ENCODE peak calls at places on chromosomes 2 and 18, in five cellular contexts. D is omental fat pad; J is activated naive CD8-positive, alpha-beta T cell treated with anti-CD3 and anti-CD28 coated beads, Interleukin-2, amount 10 ng/mL, durations not matched to agents 7 days and 5 days; Z is AG04449; U is ELR. M is an unnamed sample.

GRCh38 chr2:136101042-136101441 is 16.9 kb downstream of the CXCR4 start:
- DNase-seq in Z (no peak), U (no peak), D (no peak), J (no peak), M (no peak)

GRCh38 chr18:26322892-26323653 is 96.8 kb downstream of the TAF4B start:
- DNase-seq in U (peak), Z (no peak), D (no peak), J (no peak), M (no peak)

GRCh38 chr18:48138660-48139426 is 208.4 kb upstream of the SMAD2 start:
- DNase-seq in U (no peak), J (no peak), D (no peak), Z (no peak), M (no peak)

GRCh38 chr2:20304411-20304810 is 46.2 kb downstream of the PUM2 start:
- DNase-seq in U (peak), Z (peak), J (no peak), D (no peak), M (no peak)

GRCh38 chr2:232460171-232460570 is 4.2 kb downstream of the ALPI start:
- DNase-seq in U (no peak), Z (no peak), D (no peak), J (no peak), M (no peak)

GRCh38 chr18:10329116-10329515 is 125.3 kb upstream of the APCDD1 start:
- DNase-seq in Z (no peak), J (no peak), U (no peak), D (no peak), M (no peak)

GRCh38 chr2:240599141-240599583 is 12.6 kb downstream of the CAPN10 start:
- DNase-seq in Z (no peak), U (no peak), D (no peak), J (no peak), M (no peak)

GRCh38 chr18:49273201-49273880 is 187.1 kb downstream of the DYM start:
- DNase-seq in U (no peak), Z (no peak), J (no peak), D (no peak), M (no peak)

GRCh38 chr2:227374158-227374557 is 4.9 kb downstream of the TM4SF20 start:
- DNase-seq in J (no peak), D (no peak), Z (no peak), U (no peak), M (no peak)

GRCh38 chr2:99317156-99317872 is 16.3 kb upstream of the LYG1 start:
- DNase-seq in J (no peak), D (no peak), Z (no peak), U (no peak), M (no peak)

GRCh38 chr2:211045025-211045424 is 488.6 kb downstream of the CPS1 start:
- DNase-seq in Z (no peak), D (no peak), U (no peak), J (no peak), M (no peak)

GRCh38 chr2:11738589-11739436 is 7.6 kb upstream of the LPIN1 start:
- DNase-seq in D (peak), U (peak), J (peak), Z (no peak), M (no peak)

GRCh38 chr2:196249860-196250259 is 78.5 kb upstream of the STK17B start:
- DNase-seq in U (peak), J (no peak), Z (no peak), D (no peak), M (no peak)

GRCh38 chr2:77296791-77297190 is 225.4 kb downstream of the LRRTM4 start:
- DNase-seq in J (no peak), U (no peak), Z (no peak), D (no peak), M (no peak)

GRCh38 chr18:31680836-31681568 is 3.4 kb downstream of the B4GALT6 start:
- DNase-seq in Z (no peak), D (no peak), U (no peak), J (no peak), M (no peak)

GRCh38 chr18:35407871-35408481 is 30.8 kb upstream of the ZNF396 start:
- DNase-seq in Z (no peak), D (no peak), J (no peak), U (peak), M (peak)

GRCh38 chr2:64644240-64645013 is 9.3 kb downstream of the SERTAD2 start:
- DNase-seq in Z (no peak), U (peak), J (peak), D (peak), M (peak)

GRCh38 chr2:44949329-44950151 is 8.0 kb downstream of the SIX3 start:
- DNase-seq in D (no peak), U (no peak), Z (no peak), J (no peak), M (no peak)

GRCh38 chr2:232997749-232998665 is 15.0 kb downstream of the NGEF start:
- DNase-seq in Z (no peak), U (no peak), J (no peak), D (no peak), M (no peak)

GRCh38 chr2:10814142-10814541 is 1.6 kb upstream of the PDIA6 start:
- DNase-seq in U (no peak), J (no peak), D (no peak), Z (no peak), M (no peak)

GRCh38 chr2:149428783-149429182 is 98.4 kb downstream of the LYPD6 start:
- DNase-seq in U (no peak), J (no peak), D (no peak), Z (no peak), M (no peak)

GRCh38 chr2:133642831-133643230 is 74.6 kb upstream of the NCKAP5 start:
- DNase-seq in D (no peak), U (no peak), J (no peak), Z (peak), M (no peak)

GRCh38 chr18:59660976-59661743 is 36.1 kb downstream of the CCBE1 start:
- DNase-seq in U (no peak), J (no peak), D (no peak), Z (peak), M (no peak)

GRCh38 chr2:31404827-31405226 is 9.7 kb downstream of the XDH start:
- DNase-seq in Z (no peak), J (no peak), D (no peak), U (no peak), M (no peak)

GRCh38 chr18:26036635-26037034 is 53.8 kb downstream of the SS18 start:
- DNase-seq in U (no peak), D (no peak), Z (no peak), J (no peak), M (no peak)

GRCh38 chr2:45634223-45634622 is 17.3 kb upstream of the PRKCE start:
- DNase-seq in J (no peak), D (no peak), Z (no peak), U (no peak), M (no peak)

GRCh38 chr18:79784071-79784913 is 13.4 kb upstream of the KCNG2 start:
- DNase-seq in J (peak), Z (no peak), D (no peak), U (no peak), M (no peak)

GRCh38 chr2:151238527-151239487 is 22.9 kb downstream of the RBM43 start:
- DNase-seq in U (peak), J (no peak), Z (peak), D (peak), M (peak)

M was measured in 8988T.